ENCODE peak calls at places on chromosomes 4 and X, in five cellular contexts. I, J, S, B and V are unnamed samples.

GRCh38 chr4:144647095-144647959 is 1.4 kb downstream of the HHIP start:
- DNase-seq in I (no peak), J (no peak), S (no peak), B (no peak), V (no peak)

GRCh38 chr4:152162331-152162697 is 373.6 kb downstream of the FBXW7 start:
- DNase-seq in I (no peak), J (no peak), S (no peak), B (no peak), V (no peak)

GRCh38 chrX:17527135-17527701 is 152.2 kb downstream of the NHS start:
- DNase-seq in I (peak), J (no peak), S (no peak), B (peak), V (peak)

GRCh38 chrX:38856670-38857069 is 55.4 kb downstream of the MID1IP1 start:
- DNase-seq in I (no peak), J (no peak), S (no peak), B (no peak), V (no peak)

GRCh38 chr4:143016171-143016570 is 168.5 kb upstream of the USP38 start:
- DNase-seq in I (no peak), J (no peak), S (no peak), B (no peak), V (no peak)

GRCh38 chr4:114964016-114964415 is 149.4 kb downstream of the NDST4 start:
- DNase-seq in I (no peak), J (no peak), S (no peak), B (no peak), V (no peak)

GRCh38 chr4:131566026-131566425 is 1583.1 kb upstream of the PCDH10 start:
- DNase-seq in I (no peak), J (no peak), S (no peak), B (no peak), V (no peak)

GRCh38 chr4:1477045-1477905 is 71.0 kb upstream of the NKX1-1 start:
- DNase-seq in I (no peak), J (no peak), S (no peak), B (no peak), V (no peak)

GRCh38 chr4:6245246-6246169 is 24.1 kb upstream of the WFS1 start:
- DNase-seq in I (peak), J (no peak), S (no peak), B (no peak), V (no peak)

GRCh38 chr4:15318621-15319348 is 109.0 kb upstream of the C1QTNF7 start:
- DNase-seq in I (no peak), J (no peak), S (no peak), B (no peak), V (no peak)

GRCh38 chrX:40867352-40867751 is 132.0 kb upstream of the MED14 start:
- DNase-seq in I (no peak), J (peak), S (peak), B (no peak), V (peak)

GRCh38 chr4:40490481-40490880 is 139.2 kb downstream of the RBM47 start:
- DNase-seq in I (no peak), J (no peak), S (no peak), B (no peak), V (no peak)

GRCh38 chrX:135396566-135396965 is 25.2 kb upstream of the SMIM10L2A start:
- DNase-seq in I (no peak), J (no peak), S (no peak), B (no peak), V (no peak)

GRCh38 chr4:56512166-56512565 is 6.6 kb downstream of the ARL9 start:
- DNase-seq in I (no peak), J (no peak), S (no peak), B (no peak), V (no peak)

GRCh38 chrX:123121241-123121640 is 62.8 kb upstream of the GRIA3 start:
- DNase-seq in I (no peak), J (no peak), S (no peak), B (no peak), V (no peak)

GRCh38 chrX:142688256-142688655 is 337.5 kb upstream of the SPANXN4 start:
- DNase-seq in I (no peak), J (no peak), S (no peak), B (no peak), V (no peak)

GRCh38 chr4:17578482-17578891 is 1.5 kb downstream of the LAP3 start:
- DNase-seq in I (no peak), J (no peak), S (no peak), B (no peak), V (no peak)

GRCh38 chrX:10014462-10015373 is 47.6 kb downstream of the CLDN34 start:
- DNase-seq in I (peak), J (peak), S (peak), B (peak), V (peak)

GRCh38 chr4:148444296-148445070 is 2.3 kb upstream of the NR3C2 start:
- DNase-seq in I (peak), J (no peak), S (peak), B (peak), V (peak)